ENCODE peak calls at places on chromosomes 6 and 20, in ten cellular contexts. N, W, I, S, H, F, Y, M, G and J are unnamed samples.

GRCh38 chr6:167140589-167141474 is 16.9 kb downstream of the GPR31 start:
- DNase-seq in N (peak), W (no peak), I (no peak), S (no peak), H (no peak), F (no peak), Y (no peak), M (no peak), G (no peak), J (no peak)

GRCh38 chr6:43383021-43383667 is 13.7 kb upstream of the ZNF318 start:
- DNase-seq in N (peak), W (no peak), I (peak), S (no peak), H (peak), F (no peak), Y (no peak), M (no peak), G (no peak), J (no peak)

GRCh38 chr20:10961651-10962288 is 288.0 kb upstream of the JAG1 start:
- DNase-seq in N (no peak), W (no peak), I (no peak), S (no peak), H (no peak), F (no peak), Y (no peak), M (no peak), G (no peak), J (no peak)

GRCh38 chr6:53513056-53513455 is 31.8 kb downstream of the GCLC start:
- DNase-seq in N (no peak), W (no peak), I (no peak), S (no peak), H (no peak), F (no peak), Y (no peak), M (no peak), G (no peak), J (no peak)

GRCh38 chr6:12968290-12968689 is 251.7 kb downstream of the PHACTR1 start:
- DNase-seq in N (no peak), W (no peak), I (no peak), S (no peak), H (no peak), F (no peak), Y (no peak), M (no peak), G (no peak), J (no peak)

GRCh38 chr6:113437571-113437970 is 419.6 kb upstream of the MARCKS start:
- DNase-seq in N (no peak), W (no peak), I (peak), S (no peak), H (no peak), F (no peak), Y (no peak), M (no peak), G (no peak), J (no peak)

GRCh38 chr20:25750765-25751696 is 54.4 kb upstream of the ZNF337 start:
- DNase-seq in N (peak), W (peak), I (peak), S (peak), H (no peak), F (peak), Y (peak), M (no peak), G (peak), J (no peak)

GRCh38 chr6:107361568-107362270 is 97.6 kb downstream of the PDSS2 start:
- DNase-seq in N (no peak), W (peak), I (peak), S (no peak), H (peak), F (no peak), Y (peak), M (no peak), G (no peak), J (no peak)

GRCh38 chr6:21263531-21264287 is 329.8 kb upstream of the SOX4 start:
- DNase-seq in N (peak), W (no peak), I (peak), S (no peak), H (peak), F (no peak), Y (no peak), M (no peak), G (no peak), J (no peak)

GRCh38 chr6:111871725-111872520 is 1.3 kb downstream of the FYN start:
- DNase-seq in N (peak), W (no peak), I (peak), S (peak), H (no peak), F (no peak), Y (no peak), M (peak), G (peak), J (no peak)

GRCh38 chr6:85470023-85470410 is 20.1 kb downstream of the NT5E start:
- DNase-seq in N (no peak), W (no peak), I (peak), S (no peak), H (no peak), F (no peak), Y (no peak), M (no peak), G (no peak), J (no peak)

GRCh38 chr6:87902383-87902782 is 145.3 kb upstream of the SPACA1 start:
- DNase-seq in N (no peak), W (no peak), I (no peak), S (no peak), H (no peak), F (no peak), Y (no peak), M (no peak), G (no peak), J (no peak)

GRCh38 chr6:88655586-88655985 is 307.8 kb downstream of the RNGTT start:
- DNase-seq in N (no peak), W (no peak), I (no peak), S (no peak), H (no peak), F (no peak), Y (no peak), M (no peak), G (no peak), J (no peak)

GRCh38 chr6:18352842-18353241 is 34.3 kb upstream of the RNF144B start:
- DNase-seq in N (peak), W (no peak), I (no peak), S (no peak), H (no peak), F (no peak), Y (no peak), M (no peak), G (no peak), J (no peak)